ENCODE peak calls at places on chromosomes 1 and 21, in four cellular contexts. N, G, A and X are unnamed samples.

GRCh38 chr1:222048030-222048632 is 306.2 kb upstream of the DUSP10 start:
- DNase-seq in N (no peak), G (peak; percentile 54), A (no peak), X (no peak)

GRCh38 chr1:198856601-198857000 is 217.8 kb downstream of the PTPRC start:
- DNase-seq in G (no peak), N (no peak), A (no peak), X (no peak)

GRCh38 chr1:170910273-170910672 is 25.1 kb upstream of the MROH9 start:
- DNase-seq in A (no peak), N (no peak), G (no peak), X (no peak)

GRCh38 chr1:7587726-7588456 is 183.2 kb upstream of the VAMP3 start:
- DNase-seq in G (no peak), N (no peak), A (no peak), X (no peak)

GRCh38 chr1:221858758-221859157 is 116.9 kb upstream of the DUSP10 start:
- DNase-seq in A (no peak), G (no peak), N (no peak), X (no peak)

GRCh38 chr1:89552481-89553194 is 28.0 kb downstream of the LRRC8B start:
- DNase-seq in A (no peak), N (no peak), G (peak; percentile 36), X (no peak)

GRCh38 chr1:192660613-192661012 is 24.7 kb downstream of the RGS13 start:
- DNase-seq in G (no peak), A (no peak), N (no peak), X (no peak)

GRCh38 chr1:918353-918752 is 5.4 kb upstream of the SAMD11 start:
- DNase-seq in G (no peak), N (no peak), A (no peak), X (no peak)

GRCh38 chr1:173333581-173333980 is 126.5 kb upstream of the TNFSF4 start:
- DNase-seq in A (no peak), G (peak; percentile 53), N (no peak), X (no peak)

GRCh38 chr21:26834181-26834945 is 10.8 kb downstream of the ADAMTS1 start:
- DNase-seq in N (peak; percentile 44), A (no peak), G (no peak), X (no peak)

GRCh38 chr1:21651214-21652042 is 17.7 kb downstream of the RAP1GAP start:
- DNase-seq in G (no peak), A (no peak), N (peak; percentile 83), X (no peak)

GRCh38 chr1:65812065-65812464 is 19.4 kb downstream of the PDE4B start:
- DNase-seq in N (peak; percentile 30), A (no peak), G (peak; percentile 96), X (no peak)

GRCh38 chr1:216034506-216034905 is 388.7 kb downstream of the USH2A start:
- DNase-seq in N (peak; percentile 79), A (peak; percentile 19), G (no peak), X (no peak)

GRCh38 chr1:230641900-230642262 is 400 bp upstream of the COG2 start:
- DNase-seq in N (peak; percentile 84), A (no peak), G (no peak), X (no peak)

GRCh38 chr1:42950146-42950480 is 8.6 kb downstream of the SLC2A1 start:
- DNase-seq in G (no peak), N (no peak), A (no peak), X (no peak)

GRCh38 chr1:170558731-170559130 is 26.8 kb downstream of the GORAB start:
- DNase-seq in A (no peak), N (no peak), G (no peak), X (no peak)

GRCh38 chr1:150813028-150813707 is 5.1 kb upstream of the CTSK start:
- DNase-seq in G (no peak), N (peak; percentile 64), A (peak; percentile 29), X (no peak)

GRCh38 chr1:61241411-61241838 is 159.1 kb downstream of the NFIA start:
- DNase-seq in G (no peak), N (no peak), A (no peak), X (no peak)

GRCh38 chr1:222247811-222248310 is 300.0 kb downstream of the HHIPL2 start:
- DNase-seq in A (no peak), G (no peak), N (no peak), X (no peak)

GRCh38 chr1:75785320-75785963 is 614 bp upstream of the RABGGTB start:
- DNase-seq in N (no peak), G (no peak), A (no peak), X (no peak)

GRCh38 chr1:45971922-45972321 is 160.5 kb downstream of the PIK3R3 start:
- DNase-seq in N (no peak), G (no peak), A (no peak), X (no peak)

GRCh38 chr1:44842763-44843655 is at the start of gene PTCH2:
- DNase-seq in G (no peak), A (peak; percentile 70), N (peak; percentile 96), X (no peak)

GRCh38 chr1:115596080-115596795 is 45.5 kb upstream of the VANGL1 start:
- DNase-seq in N (no peak), A (no peak), G (no peak), X (no peak)

GRCh38 chr1:151773698-151774097 is 10.4 kb upstream of the MRPL9 start:
- DNase-seq in G (no peak), A (no peak), N (no peak), X (no peak)

GRCh38 chr1:223017291-223017690 is 125.8 kb downstream of the TLR5 start:
- DNase-seq in A (no peak), N (no peak), G (no peak), X (no peak)

GRCh38 chr1:10001016-10001665 is 4.1 kb downstream of the RBP7 start:
- DNase-seq in A (no peak), N (no peak), G (no peak), X (no peak)

DNA sequence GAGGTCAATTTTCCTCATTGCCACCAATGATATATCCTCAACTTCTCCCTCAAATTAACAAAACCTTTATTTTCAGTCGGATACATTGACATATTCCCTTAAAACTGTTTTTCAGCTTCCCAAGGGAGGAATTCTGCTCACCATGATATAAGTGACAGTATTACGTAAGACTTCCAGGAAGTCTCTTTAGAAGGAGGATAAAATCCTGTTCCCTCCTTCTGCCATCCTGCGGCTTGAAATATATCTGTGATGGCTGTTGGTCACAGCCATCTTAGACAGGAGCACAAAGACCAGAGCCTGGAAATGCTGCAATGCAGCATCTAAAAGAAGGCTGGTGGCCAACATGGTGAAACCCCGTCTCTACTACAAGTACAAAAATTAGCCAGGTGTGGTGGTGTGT is 270.4 kb downstream of the GPATCH2 start:
- DNase-seq in G (no peak), N (no peak), A (no peak), X (no peak)
- H3K4me3 ChIP-seq in G (no peak overlapping the region), N (no peak overlapping the region), A (no peak overlapping the region), X (no peak overlapping the region)

DNA sequence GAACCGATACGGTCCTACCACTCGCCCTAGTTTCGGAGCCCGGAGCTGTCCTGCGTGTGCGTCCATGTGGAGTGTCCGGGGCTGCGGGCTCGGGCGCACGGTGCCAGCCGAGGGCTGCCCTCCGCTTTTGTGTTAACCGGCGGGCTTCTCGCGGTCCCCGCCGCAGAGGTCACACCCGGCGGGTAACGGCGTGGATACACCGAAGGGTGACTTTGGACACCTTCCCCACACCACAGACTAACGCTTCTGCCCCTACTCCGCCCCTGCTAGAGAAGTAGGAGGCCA is 695 bp upstream of the ATF3 start:
- DNase-seq in A (no peak), G (no peak), N (no peak), X (no peak)
- TF ChIP-seq EZH2 in A (no peak), G (no peak), N (no peak), X (no peak)

GRCh38 chr1:64659478-64659877 is 85.4 kb upstream of the RAVER2 start:
- DNase-seq in N (no peak), A (no peak), G (no peak), X (no peak)

GRCh38 chr1:64664287-64664686 is 80.6 kb upstream of the RAVER2 start:
- DNase-seq in N (no peak), G (no peak), A (no peak), X (no peak)

GRCh38 chr1:64669098-64669675 is 75.7 kb upstream of the RAVER2 start:
- DNase-seq in G (no peak), N (no peak), A (no peak), X (no peak)

DNA sequence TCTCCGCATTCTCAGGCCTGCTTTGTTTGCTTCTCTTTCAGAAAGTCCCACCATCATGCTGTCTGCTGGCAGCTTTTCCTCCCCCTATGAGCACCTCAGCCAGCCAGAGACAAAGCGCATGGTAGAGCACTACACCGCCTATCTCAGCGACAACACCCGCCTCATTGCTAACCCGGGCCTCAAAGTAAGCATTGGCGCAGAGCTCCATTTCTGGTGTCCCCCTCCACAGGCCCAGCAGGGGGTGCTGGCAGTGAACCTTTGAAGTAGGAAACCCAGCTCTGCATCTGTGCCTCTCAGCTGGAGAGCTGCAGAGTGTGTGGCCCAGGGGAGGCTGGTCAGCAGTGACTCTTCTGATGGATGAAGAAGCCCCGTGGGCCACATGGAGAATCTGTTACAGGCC is 81.2 kb upstream of the RAVER2 start:
- DNase-seq in N (peak; percentile 55), G (no peak), A (no peak), X (no peak)
- TF ChIP-seq POLR2AphosphoS5 in N (no peak), G (no peak), A (no peak), X (no peak)

GRCh38 chr1:164591858-164592257 is 32.9 kb downstream of the PBX1 start:
- DNase-seq in A (no peak), N (peak; percentile 49), G (no peak), X (no peak)

GRCh38 chr1:164590592-164590991 is 31.6 kb downstream of the PBX1 start:
- DNase-seq in A (no peak), G (no peak), N (no peak), X (no peak)

GRCh38 chr1:164588388-164589341 is 29.7 kb downstream of the PBX1 start:
- DNase-seq in A (no peak), N (peak; percentile 89), G (no peak), X (no peak)

GRCh38 chr1:164589408-164589807 is 30.4 kb downstream of the PBX1 start:
- DNase-seq in G (no peak), A (no peak), N (no peak), X (no peak)

DNA sequence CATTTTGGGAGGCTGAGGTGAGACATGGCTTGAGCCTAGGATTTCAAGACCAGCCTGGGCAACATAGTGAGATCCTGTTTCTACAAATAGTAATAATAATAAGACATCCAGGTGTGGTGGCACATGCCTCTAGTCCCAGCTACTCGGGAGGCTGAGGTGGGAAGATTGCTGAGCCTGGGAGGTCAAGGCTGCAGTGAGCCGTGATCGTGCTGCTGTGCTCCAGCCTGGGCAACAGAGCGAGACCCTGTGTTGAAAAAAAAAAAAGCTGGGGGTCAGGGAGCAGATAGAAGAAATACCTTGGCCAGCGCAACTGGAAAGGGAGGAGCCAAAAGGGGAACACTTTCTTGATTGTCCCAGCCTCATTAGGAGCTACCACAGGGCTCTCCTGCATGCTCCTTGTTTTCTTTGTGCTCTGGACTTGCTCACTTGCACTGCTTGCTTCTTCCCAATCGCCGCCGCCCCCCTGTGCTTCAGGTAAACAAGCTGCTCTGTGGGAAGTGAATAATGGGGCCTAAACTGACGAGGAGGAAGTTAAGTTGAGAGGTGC is 31.1 kb downstream of the PBX1 start:
- DNase-seq in G (no peak), N (peak; percentile 79), A (no peak), X (no peak)
- H3K4me3 ChIP-seq in G (no peak overlapping the region), N (peak overlapping the region; percentile 47), A (peak overlapping the region; percentile 51), X (no peak overlapping the region)